ENCODE peak calls at places on chromosomes 12 and 14, in seven cellular contexts. One of them, this sample, is unnamed.

GRCh38 chr14:102540310-102541028 is 30.9 kb upstream of the ANKRD9 start:
- DNase-seq in HTR-8/SVneo: no peak
- DNase-seq in hypothalamus: no peak
- DNase-seq in T-helper 9 cell: no peak
- DNase-seq in ascending aorta: no peak
- DNase-seq in neural progenitor cell: peak; percentile 23
- DNase-seq in naive thymus-derived CD8-positive, alpha-beta T cell: no peak
- DNase-seq in this sample: no peak

GRCh38 chr14:20379743-20380142 is 33.6 kb downstream of the TEP1 start:
- DNase-seq in HTR-8/SVneo: no peak
- DNase-seq in hypothalamus: no peak
- DNase-seq in T-helper 9 cell: no peak
- DNase-seq in ascending aorta: no peak
- DNase-seq in neural progenitor cell: no peak
- DNase-seq in naive thymus-derived CD8-positive, alpha-beta T cell: no peak
- DNase-seq in this sample: no peak

GRCh38 chr12:16258963-16259362 is 18.5 kb downstream of the SLC15A5 start:
- DNase-seq in HTR-8/SVneo: no peak
- DNase-seq in hypothalamus: no peak
- DNase-seq in T-helper 9 cell: no peak
- DNase-seq in ascending aorta: no peak
- DNase-seq in neural progenitor cell: no peak
- DNase-seq in naive thymus-derived CD8-positive, alpha-beta T cell: no peak
- DNase-seq in this sample: no peak

GRCh38 chr14:21734457-21735074 is 60.9 kb upstream of the OR4E1 start:
- DNase-seq in HTR-8/SVneo: peak; percentile 30
- DNase-seq in hypothalamus: no peak
- DNase-seq in T-helper 9 cell: no peak
- DNase-seq in ascending aorta: no peak
- DNase-seq in neural progenitor cell: peak; percentile 78
- DNase-seq in naive thymus-derived CD8-positive, alpha-beta T cell: peak; percentile 68
- DNase-seq in this sample: no peak

GRCh38 chr14:91177073-91177796 is 63.4 kb downstream of the DGLUCY start:
- DNase-seq in HTR-8/SVneo: peak; percentile 76
- DNase-seq in hypothalamus: no peak
- DNase-seq in T-helper 9 cell: peak; percentile 48
- DNase-seq in ascending aorta: no peak
- DNase-seq in neural progenitor cell: peak; percentile 69
- DNase-seq in naive thymus-derived CD8-positive, alpha-beta T cell: peak; percentile 78
- DNase-seq in this sample: peak; percentile 47

GRCh38 chr14:54451178-54451601 is 10.0 kb upstream of the CNIH1 start:
- DNase-seq in HTR-8/SVneo: no peak
- DNase-seq in hypothalamus: no peak
- DNase-seq in T-helper 9 cell: no peak
- DNase-seq in ascending aorta: no peak
- DNase-seq in neural progenitor cell: no peak
- DNase-seq in naive thymus-derived CD8-positive, alpha-beta T cell: no peak
- DNase-seq in this sample: no peak

GRCh38 chr12:108854055-108854452 is 3.3 kb downstream of the SSH1 start:
- DNase-seq in HTR-8/SVneo: peak; percentile 61
- DNase-seq in hypothalamus: no peak
- DNase-seq in T-helper 9 cell: no peak
- DNase-seq in ascending aorta: peak; percentile 91
- DNase-seq in neural progenitor cell: no peak
- DNase-seq in naive thymus-derived CD8-positive, alpha-beta T cell: no peak
- DNase-seq in this sample: no peak

GRCh38 chr14:20583908-20584307 is 3.9 kb downstream of the RNASE11 start:
- DNase-seq in HTR-8/SVneo: no peak
- DNase-seq in hypothalamus: no peak
- DNase-seq in T-helper 9 cell: no peak
- DNase-seq in ascending aorta: no peak
- DNase-seq in neural progenitor cell: no peak
- DNase-seq in naive thymus-derived CD8-positive, alpha-beta T cell: no peak
- DNase-seq in this sample: no peak

GRCh38 chr14:104009297-104009696 is 67.0 kb upstream of the RD3L start:
- DNase-seq in HTR-8/SVneo: no peak
- DNase-seq in hypothalamus: no peak
- DNase-seq in T-helper 9 cell: no peak
- DNase-seq in ascending aorta: no peak
- DNase-seq in neural progenitor cell: no peak
- DNase-seq in naive thymus-derived CD8-positive, alpha-beta T cell: no peak
- DNase-seq in this sample: no peak

GRCh38 chr12:110798461-110798860 is 48.3 kb upstream of the CCDC63 start:
- DNase-seq in HTR-8/SVneo: no peak
- DNase-seq in hypothalamus: no peak
- DNase-seq in T-helper 9 cell: no peak
- DNase-seq in ascending aorta: no peak
- DNase-seq in neural progenitor cell: no peak
- DNase-seq in naive thymus-derived CD8-positive, alpha-beta T cell: no peak
- DNase-seq in this sample: no peak

GRCh38 chr14:101076451-101077220 is 173.1 kb upstream of the RTL1 start:
- DNase-seq in HTR-8/SVneo: no peak
- DNase-seq in hypothalamus: no peak
- DNase-seq in T-helper 9 cell: no peak
- DNase-seq in ascending aorta: peak; percentile 47
- DNase-seq in neural progenitor cell: no peak
- DNase-seq in naive thymus-derived CD8-positive, alpha-beta T cell: no peak
- DNase-seq in this sample: no peak

GRCh38 chr12:65594373-65594772 is 229.9 kb upstream of the HMGA2 start:
- DNase-seq in HTR-8/SVneo: no peak
- DNase-seq in hypothalamus: no peak
- DNase-seq in T-helper 9 cell: no peak
- DNase-seq in ascending aorta: no peak
- DNase-seq in neural progenitor cell: peak; percentile 62
- DNase-seq in naive thymus-derived CD8-positive, alpha-beta T cell: no peak
- DNase-seq in this sample: no peak

GRCh38 chr14:20682435-20683124 is 1.8 kb upstream of the RNASE4 start:
- DNase-seq in HTR-8/SVneo: peak; percentile 80
- DNase-seq in hypothalamus: peak; percentile 83
- DNase-seq in T-helper 9 cell: peak; percentile 64
- DNase-seq in ascending aorta: peak; percentile 95
- DNase-seq in neural progenitor cell: peak; percentile 86
- DNase-seq in naive thymus-derived CD8-positive, alpha-beta T cell: peak; percentile 85
- DNase-seq in this sample: peak; percentile 65

GRCh38 chr14:75685910-75686309 is 24.9 kb downstream of the TTLL5 start:
- DNase-seq in HTR-8/SVneo: no peak
- DNase-seq in hypothalamus: no peak
- DNase-seq in T-helper 9 cell: no peak
- DNase-seq in ascending aorta: no peak
- DNase-seq in neural progenitor cell: no peak
- DNase-seq in naive thymus-derived CD8-positive, alpha-beta T cell: no peak
- DNase-seq in this sample: no peak

GRCh38 chr12:51863363-51863920 is 14.9 kb upstream of the FIGNL2 start:
- DNase-seq in HTR-8/SVneo: no peak
- DNase-seq in hypothalamus: no peak
- DNase-seq in T-helper 9 cell: no peak
- DNase-seq in ascending aorta: no peak
- DNase-seq in neural progenitor cell: peak; percentile 78
- DNase-seq in naive thymus-derived CD8-positive, alpha-beta T cell: no peak
- DNase-seq in this sample: no peak

GRCh38 chr12:109763201-109763841 is 49.7 kb downstream of the FAM222A start:
- DNase-seq in HTR-8/SVneo: no peak
- DNase-seq in hypothalamus: no peak
- DNase-seq in T-helper 9 cell: no peak
- DNase-seq in ascending aorta: peak; percentile 40
- DNase-seq in neural progenitor cell: no peak
- DNase-seq in naive thymus-derived CD8-positive, alpha-beta T cell: no peak
- DNase-seq in this sample: no peak

GRCh38 chr12:105738036-105738435 is 400.7 kb downstream of the NUAK1 start:
- DNase-seq in HTR-8/SVneo: no peak
- DNase-seq in hypothalamus: no peak
- DNase-seq in T-helper 9 cell: no peak
- DNase-seq in ascending aorta: peak; percentile 80
- DNase-seq in neural progenitor cell: no peak
- DNase-seq in naive thymus-derived CD8-positive, alpha-beta T cell: no peak
- DNase-seq in this sample: no peak

GRCh38 chr12:8636581-8636980 is 23.9 kb upstream of the AICDA start:
- DNase-seq in HTR-8/SVneo: no peak
- DNase-seq in hypothalamus: no peak
- DNase-seq in T-helper 9 cell: no peak
- DNase-seq in ascending aorta: no peak
- DNase-seq in neural progenitor cell: no peak
- DNase-seq in naive thymus-derived CD8-positive, alpha-beta T cell: no peak
- DNase-seq in this sample: no peak

GRCh38 chr12:61860439-61860838 is 399.8 kb upstream of the USP15 start:
- DNase-seq in HTR-8/SVneo: no peak
- DNase-seq in hypothalamus: no peak
- DNase-seq in T-helper 9 cell: no peak
- DNase-seq in ascending aorta: no peak
- DNase-seq in neural progenitor cell: peak; percentile 69
- DNase-seq in naive thymus-derived CD8-positive, alpha-beta T cell: no peak
- DNase-seq in this sample: no peak

GRCh38 chr12:103657331-103657730 is 70.3 kb downstream of the STAB2 start:
- DNase-seq in HTR-8/SVneo: no peak
- DNase-seq in hypothalamus: no peak
- DNase-seq in T-helper 9 cell: no peak
- DNase-seq in ascending aorta: no peak
- DNase-seq in neural progenitor cell: no peak
- DNase-seq in naive thymus-derived CD8-positive, alpha-beta T cell: no peak
- DNase-seq in this sample: no peak

GRCh38 chr14:58832010-58832409 is 194.2 kb downstream of the DACT1 start:
- DNase-seq in HTR-8/SVneo: no peak
- DNase-seq in hypothalamus: no peak
- DNase-seq in T-helper 9 cell: no peak
- DNase-seq in ascending aorta: no peak
- DNase-seq in neural progenitor cell: no peak
- DNase-seq in naive thymus-derived CD8-positive, alpha-beta T cell: no peak
- DNase-seq in this sample: no peak

GRCh38 chr12:114220311-114220710 is 185.6 kb downstream of the TBX5 start:
- DNase-seq in HTR-8/SVneo: no peak
- DNase-seq in hypothalamus: no peak
- DNase-seq in T-helper 9 cell: no peak
- DNase-seq in ascending aorta: no peak
- DNase-seq in neural progenitor cell: peak; percentile 29
- DNase-seq in naive thymus-derived CD8-positive, alpha-beta T cell: no peak
- DNase-seq in this sample: no peak

GRCh38 chr12:55745361-55746146 is 2.6 kb downstream of the GDF11 start:
- DNase-seq in HTR-8/SVneo: no peak
- DNase-seq in hypothalamus: no peak
- DNase-seq in T-helper 9 cell: no peak
- DNase-seq in ascending aorta: peak; percentile 73
- DNase-seq in neural progenitor cell: peak; percentile 96
- DNase-seq in naive thymus-derived CD8-positive, alpha-beta T cell: no peak
- DNase-seq in this sample: no peak

GRCh38 chr12:123916729-123917128 is 55.9 kb downstream of the CCDC92 start:
- DNase-seq in HTR-8/SVneo: no peak
- DNase-seq in hypothalamus: no peak
- DNase-seq in T-helper 9 cell: no peak
- DNase-seq in ascending aorta: no peak
- DNase-seq in neural progenitor cell: no peak
- DNase-seq in naive thymus-derived CD8-positive, alpha-beta T cell: no peak
- DNase-seq in this sample: no peak

GRCh38 chr14:22472935-22473854 is 115.8 kb downstream of the DAD1 start:
- DNase-seq in HTR-8/SVneo: peak; percentile 39
- DNase-seq in hypothalamus: peak; percentile 5
- DNase-seq in T-helper 9 cell: no peak
- DNase-seq in ascending aorta: no peak
- DNase-seq in neural progenitor cell: peak; percentile 72
- DNase-seq in naive thymus-derived CD8-positive, alpha-beta T cell: no peak
- DNase-seq in this sample: no peak

GRCh38 chr14:104587641-104588040 is 8.1 kb downstream of the C14orf180 start:
- DNase-seq in HTR-8/SVneo: no peak
- DNase-seq in hypothalamus: no peak
- DNase-seq in T-helper 9 cell: no peak
- DNase-seq in ascending aorta: no peak
- DNase-seq in neural progenitor cell: no peak
- DNase-seq in naive thymus-derived CD8-positive, alpha-beta T cell: no peak
- DNase-seq in this sample: no peak

GRCh38 chr14:41062826-41063225 is 543.9 kb upstream of the LRFN5 start:
- DNase-seq in HTR-8/SVneo: no peak
- DNase-seq in hypothalamus: no peak
- DNase-seq in T-helper 9 cell: no peak
- DNase-seq in ascending aorta: no peak
- DNase-seq in neural progenitor cell: no peak
- DNase-seq in naive thymus-derived CD8-positive, alpha-beta T cell: no peak
- DNase-seq in this sample: no peak

GRCh38 chr12:124658302-124658701 is 90.9 kb upstream of the NCOR2 start:
- DNase-seq in HTR-8/SVneo: no peak
- DNase-seq in hypothalamus: no peak
- DNase-seq in T-helper 9 cell: no peak
- DNase-seq in ascending aorta: no peak
- DNase-seq in neural progenitor cell: no peak
- DNase-seq in naive thymus-derived CD8-positive, alpha-beta T cell: no peak
- DNase-seq in this sample: no peak

GRCh38 chr14:50846171-50846880 is 15.4 kb upstream of the NIN start:
- DNase-seq in HTR-8/SVneo: peak; percentile 76
- DNase-seq in hypothalamus: no peak
- DNase-seq in T-helper 9 cell: no peak
- DNase-seq in ascending aorta: no peak
- DNase-seq in neural progenitor cell: no peak
- DNase-seq in naive thymus-derived CD8-positive, alpha-beta T cell: no peak
- DNase-seq in this sample: no peak

GRCh38 chr14:45364565-45364964 is 111.6 kb upstream of the MIS18BP1 start:
- DNase-seq in HTR-8/SVneo: no peak
- DNase-seq in hypothalamus: no peak
- DNase-seq in T-helper 9 cell: no peak
- DNase-seq in ascending aorta: no peak
- DNase-seq in neural progenitor cell: no peak
- DNase-seq in naive thymus-derived CD8-positive, alpha-beta T cell: no peak
- DNase-seq in this sample: no peak

GRCh38 chr12:86256169-86256568 is at the start of gene MGAT4C:
- DNase-seq in HTR-8/SVneo: no peak
- DNase-seq in hypothalamus: no peak
- DNase-seq in T-helper 9 cell: no peak
- DNase-seq in ascending aorta: no peak
- DNase-seq in neural progenitor cell: peak; percentile 39
- DNase-seq in naive thymus-derived CD8-positive, alpha-beta T cell: no peak
- DNase-seq in this sample: no peak

This sample was measured in effector memory CD4-positive, alpha-beta T cell.